ENCODE peak calls at places on chromosomes 4 and X, in seven cellular contexts. One of them, this sample, is unnamed.

GRCh38 chrX:40845331-40845911 is 110.1 kb upstream of the MED14 start:
- DNase-seq in A549: no peak
- DNase-seq in SK-N-SH: no peak
- DNase-seq in HCT116: no peak
- DNase-seq in K562: no peak
- DNase-seq in GM12878: no peak
- DNase-seq in HepG2: peak
- DNase-seq in this sample: peak

GRCh38 chr4:147813107-147813773 is 81.4 kb downstream of the ARHGAP10 start:
- DNase-seq in A549: no peak
- DNase-seq in SK-N-SH: no peak
- DNase-seq in HCT116: no peak
- DNase-seq in K562: no peak
- DNase-seq in GM12878: no peak
- DNase-seq in HepG2: no peak
- DNase-seq in this sample: no peak

GRCh38 chr4:17613761-17614415 is 553 bp upstream of the MED28 start:
- DNase-seq in A549: no peak
- DNase-seq in SK-N-SH: no peak
- DNase-seq in HCT116: no peak
- DNase-seq in K562: peak
- DNase-seq in GM12878: no peak
- DNase-seq in HepG2: peak
- DNase-seq in this sample: peak

GRCh38 chr4:144970597-144970996 is 127.4 kb downstream of the ANAPC10 start:
- DNase-seq in A549: no peak
- DNase-seq in SK-N-SH: no peak
- DNase-seq in HCT116: no peak
- DNase-seq in K562: no peak
- DNase-seq in GM12878: peak
- DNase-seq in HepG2: no peak
- DNase-seq in this sample: no peak

GRCh38 chr4:41538887-41539498 is 1.0 kb downstream of the LIMCH1 start:
- DNase-seq in A549: no peak
- DNase-seq in SK-N-SH: no peak
- DNase-seq in HCT116: no peak
- DNase-seq in K562: no peak
- DNase-seq in GM12878: no peak
- DNase-seq in HepG2: no peak
- DNase-seq in this sample: no peak

GRCh38 chr4:181646864-181647263 is 596.3 kb upstream of the TENM3 start:
- DNase-seq in A549: no peak
- DNase-seq in SK-N-SH: no peak
- DNase-seq in HCT116: no peak
- DNase-seq in K562: no peak
- DNase-seq in GM12878: no peak
- DNase-seq in HepG2: no peak
- DNase-seq in this sample: peak

GRCh38 chr4:137531951-137532868 is at the start of gene PCDH18:
- DNase-seq in A549: no peak
- DNase-seq in SK-N-SH: peak
- DNase-seq in HCT116: no peak
- DNase-seq in K562: no peak
- DNase-seq in GM12878: peak
- DNase-seq in HepG2: no peak
- DNase-seq in this sample: peak

GRCh38 chrX:11886745-11887144 is 128.7 kb downstream of the MSL3 start:
- DNase-seq in A549: peak
- DNase-seq in SK-N-SH: no peak
- DNase-seq in HCT116: no peak
- DNase-seq in K562: no peak
- DNase-seq in GM12878: no peak
- DNase-seq in HepG2: no peak
- DNase-seq in this sample: peak

GRCh38 chr4:105122334-105122733 is 24.3 kb upstream of the TET2 start:
- DNase-seq in A549: peak
- DNase-seq in SK-N-SH: no peak
- DNase-seq in HCT116: no peak
- DNase-seq in K562: no peak
- DNase-seq in GM12878: no peak
- DNase-seq in HepG2: no peak
- DNase-seq in this sample: no peak

GRCh38 chr4:39255266-39255665 is 72.9 kb downstream of the WDR19 start:
- DNase-seq in A549: peak
- DNase-seq in SK-N-SH: no peak
- DNase-seq in HCT116: no peak
- DNase-seq in K562: peak
- DNase-seq in GM12878: no peak
- DNase-seq in HepG2: peak
- DNase-seq in this sample: peak

GRCh38 chr4:123649644-123650356 is 253.2 kb downstream of the SPRY1 start:
- DNase-seq in A549: peak
- DNase-seq in SK-N-SH: no peak
- DNase-seq in HCT116: no peak
- DNase-seq in K562: no peak
- DNase-seq in GM12878: no peak
- DNase-seq in HepG2: peak
- DNase-seq in this sample: peak

GRCh38 chr4:47068986-47069385 is 37.6 kb downstream of the GABRB1 start:
- DNase-seq in A549: no peak
- DNase-seq in SK-N-SH: no peak
- DNase-seq in HCT116: no peak
- DNase-seq in K562: no peak
- DNase-seq in GM12878: no peak
- DNase-seq in HepG2: no peak
- DNase-seq in this sample: peak

GRCh38 chr4:112807999-112808398 is 171.1 kb downstream of the LARP7 start:
- DNase-seq in A549: no peak
- DNase-seq in SK-N-SH: no peak
- DNase-seq in HCT116: no peak
- DNase-seq in K562: no peak
- DNase-seq in GM12878: no peak
- DNase-seq in HepG2: no peak
- DNase-seq in this sample: no peak

GRCh38 chrX:143306991-143307965 is 210.0 kb downstream of the SPANXN3 start:
- DNase-seq in A549: no peak
- DNase-seq in SK-N-SH: no peak
- DNase-seq in HCT116: no peak
- DNase-seq in K562: no peak
- DNase-seq in GM12878: no peak
- DNase-seq in HepG2: no peak
- DNase-seq in this sample: no peak

GRCh38 chr4:142534994-142535393 is 311.1 kb downstream of the INPP4B start:
- DNase-seq in A549: peak
- DNase-seq in SK-N-SH: no peak
- DNase-seq in HCT116: no peak
- DNase-seq in K562: no peak
- DNase-seq in GM12878: no peak
- DNase-seq in HepG2: no peak
- DNase-seq in this sample: peak

GRCh38 chrX:139120760-139121159 is 409.2 kb upstream of the FGF13 start:
- DNase-seq in A549: no peak
- DNase-seq in SK-N-SH: no peak
- DNase-seq in HCT116: no peak
- DNase-seq in K562: no peak
- DNase-seq in GM12878: no peak
- DNase-seq in HepG2: no peak
- DNase-seq in this sample: no peak

GRCh38 chr4:151325320-151326246 is at the start of gene SH3D19:
- DNase-seq in A549: peak
- DNase-seq in SK-N-SH: peak
- DNase-seq in HCT116: peak
- DNase-seq in K562: no peak
- DNase-seq in GM12878: no peak
- DNase-seq in HepG2: peak
- DNase-seq in this sample: peak

GRCh38 chr4:183388777-183389176 is 55.7 kb upstream of the CDKN2AIP start:
- DNase-seq in A549: no peak
- DNase-seq in SK-N-SH: no peak
- DNase-seq in HCT116: no peak
- DNase-seq in K562: no peak
- DNase-seq in GM12878: no peak
- DNase-seq in HepG2: no peak
- DNase-seq in this sample: no peak

GRCh38 chrX:105267167-105267566 is 46.7 kb upstream of the TEX13A start:
- DNase-seq in A549: no peak
- DNase-seq in SK-N-SH: no peak
- DNase-seq in HCT116: no peak
- DNase-seq in K562: no peak
- DNase-seq in GM12878: no peak
- DNase-seq in HepG2: no peak
- DNase-seq in this sample: no peak
- TF ChIP-seq RAD21 in A549: no peak
- TF ChIP-seq RAD21 in SK-N-SH: no peak
- TF ChIP-seq RAD21 in HCT116: no peak
- TF ChIP-seq RAD21 in K562: no peak
- TF ChIP-seq RAD21 in GM12878: no peak
- TF ChIP-seq RAD21 in HepG2: no peak
- TF ChIP-seq RAD21 in this sample: no peak

DNA sequence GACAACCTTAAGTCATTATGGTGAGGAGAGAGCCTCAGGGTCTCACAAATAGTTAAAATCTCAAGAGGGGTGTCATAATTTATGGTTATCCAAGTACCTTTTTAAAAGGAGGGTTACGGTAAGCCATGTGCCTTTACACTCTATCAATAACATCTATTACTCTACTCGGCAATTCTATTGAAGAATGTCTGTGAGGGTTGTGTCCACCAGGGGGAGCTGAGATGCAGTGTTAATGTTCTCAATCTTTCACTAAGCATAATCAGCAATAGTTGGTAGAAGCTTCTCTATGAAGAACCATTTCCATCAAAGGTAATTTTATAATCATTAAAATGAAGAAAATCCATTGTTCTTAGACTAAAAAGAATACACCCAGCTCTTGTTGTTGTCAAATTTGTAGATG is 457.4 kb downstream of the CENPC start:
- DNase-seq in A549: peak
- DNase-seq in SK-N-SH: peak
- DNase-seq in HCT116: peak
- DNase-seq in K562: peak
- DNase-seq in GM12878: no peak
- DNase-seq in HepG2: peak
- DNase-seq in this sample: no peak
- TF ChIP-seq RAD21 in A549: no peak
- TF ChIP-seq RAD21 in SK-N-SH: peak
- TF ChIP-seq RAD21 in HCT116: peak
- TF ChIP-seq RAD21 in K562: peak
- TF ChIP-seq RAD21 in GM12878: peak
- TF ChIP-seq RAD21 in HepG2: no peak
- TF ChIP-seq RAD21 in this sample: no peak

GRCh38 chr4:158051401-158052235 is 121.2 kb downstream of the GASK1B start:
- DNase-seq in A549: peak
- DNase-seq in SK-N-SH: no peak
- DNase-seq in HCT116: no peak
- DNase-seq in K562: no peak
- DNase-seq in GM12878: no peak
- DNase-seq in HepG2: no peak
- DNase-seq in this sample: peak
- TF ChIP-seq RAD21 in A549: no peak
- TF ChIP-seq RAD21 in SK-N-SH: no peak
- TF ChIP-seq RAD21 in HCT116: no peak
- TF ChIP-seq RAD21 in K562: no peak
- TF ChIP-seq RAD21 in GM12878: no peak
- TF ChIP-seq RAD21 in HepG2: no peak
- TF ChIP-seq RAD21 in this sample: no peak

GRCh38 chrX:68843992-68844391 is 15.2 kb downstream of the EFNB1 start:
- DNase-seq in A549: no peak
- DNase-seq in SK-N-SH: no peak
- DNase-seq in HCT116: no peak
- DNase-seq in K562: no peak
- DNase-seq in GM12878: no peak
- DNase-seq in HepG2: no peak
- DNase-seq in this sample: no peak
- TF ChIP-seq RAD21 in A549: no peak
- TF ChIP-seq RAD21 in SK-N-SH: no peak
- TF ChIP-seq RAD21 in HCT116: no peak
- TF ChIP-seq RAD21 in K562: no peak
- TF ChIP-seq RAD21 in GM12878: no peak
- TF ChIP-seq RAD21 in HepG2: no peak
- TF ChIP-seq RAD21 in this sample: no peak

GRCh38 chr4:78797777-78798284 is 21.7 kb downstream of the BMP2K start:
- DNase-seq in A549: no peak
- DNase-seq in SK-N-SH: no peak
- DNase-seq in HCT116: no peak
- DNase-seq in K562: no peak
- DNase-seq in GM12878: no peak
- DNase-seq in HepG2: no peak
- DNase-seq in this sample: no peak

GRCh38 chr4:78800965-78801364 is 24.8 kb downstream of the BMP2K start:
- DNase-seq in A549: no peak
- DNase-seq in SK-N-SH: no peak
- DNase-seq in HCT116: no peak
- DNase-seq in K562: no peak
- DNase-seq in GM12878: no peak
- DNase-seq in HepG2: no peak
- DNase-seq in this sample: no peak

GRCh38 chr4:78799551-78800495 is 23.7 kb downstream of the BMP2K start:
- DNase-seq in A549: no peak
- DNase-seq in SK-N-SH: no peak
- DNase-seq in HCT116: no peak
- DNase-seq in K562: no peak
- DNase-seq in GM12878: no peak
- DNase-seq in HepG2: no peak
- DNase-seq in this sample: no peak
- TF ChIP-seq RAD21 in A549: no peak
- TF ChIP-seq RAD21 in SK-N-SH: no peak
- TF ChIP-seq RAD21 in HCT116: no peak
- TF ChIP-seq RAD21 in K562: no peak
- TF ChIP-seq RAD21 in GM12878: no peak
- TF ChIP-seq RAD21 in HepG2: no peak
- TF ChIP-seq RAD21 in this sample: no peak

DNA sequence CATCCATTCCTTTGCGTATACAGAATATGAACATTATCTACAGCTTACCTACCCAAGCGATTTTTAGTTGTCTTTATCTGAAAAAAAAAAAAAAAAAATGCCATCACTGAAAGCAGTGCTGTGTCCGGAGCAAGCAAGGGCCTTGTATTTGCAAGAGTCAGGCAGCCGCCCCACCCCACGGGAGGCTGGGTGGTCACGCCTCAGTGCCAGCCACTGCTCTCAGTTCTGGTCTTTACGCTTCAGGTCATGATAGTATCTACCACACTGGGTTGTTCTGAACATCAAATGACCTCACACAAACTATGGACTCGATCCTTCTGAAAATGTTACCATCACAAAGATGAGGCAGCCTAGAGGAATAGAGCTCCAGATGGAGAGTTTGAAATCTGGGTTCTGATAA is 62.7 kb upstream of the HELT start:
- DNase-seq in A549: no peak
- DNase-seq in SK-N-SH: no peak
- DNase-seq in HCT116: no peak
- DNase-seq in K562: no peak
- DNase-seq in GM12878: peak
- DNase-seq in HepG2: no peak
- DNase-seq in this sample: no peak
- TF ChIP-seq RAD21 in A549: no peak
- TF ChIP-seq RAD21 in SK-N-SH: no peak
- TF ChIP-seq RAD21 in HCT116: no peak
- TF ChIP-seq RAD21 in K562: no peak
- TF ChIP-seq RAD21 in GM12878: no peak
- TF ChIP-seq RAD21 in HepG2: no peak
- TF ChIP-seq RAD21 in this sample: no peak

GRCh38 chr4:121938282-121939092 is 13.4 kb downstream of the TRPC3 start:
- DNase-seq in A549: no peak
- DNase-seq in SK-N-SH: no peak
- DNase-seq in HCT116: no peak
- DNase-seq in K562: no peak
- DNase-seq in GM12878: no peak
- DNase-seq in HepG2: peak
- DNase-seq in this sample: peak
- TF ChIP-seq RAD21 in A549: no peak
- TF ChIP-seq RAD21 in SK-N-SH: no peak
- TF ChIP-seq RAD21 in HCT116: no peak
- TF ChIP-seq RAD21 in K562: no peak
- TF ChIP-seq RAD21 in GM12878: no peak
- TF ChIP-seq RAD21 in HepG2: no peak
- TF ChIP-seq RAD21 in this sample: no peak